ENCODE peak calls at places on chromosomes 3 and 15, in nine cellular contexts. O, U, C, Z, L, B, A, K and E are unnamed samples.
A peak's percentile ranks its signal among the peaks of the same experiment; 100 is the strongest.

GRCh38 chr3:138684411-138684810 is 75.8 kb downstream of the FAIM start:
- DNase-seq in B (no peak), Z (no peak), K (peak; percentile 11), O (no peak), U (no peak), A (no peak), L (no peak), C (no peak), E (no peak)

GRCh38 chr3:118927449-118927848 is 107.2 kb downstream of the IGSF11 start:
- DNase-seq in A (no peak), L (no peak), Z (no peak), O (no peak), B (no peak), C (no peak), U (no peak), K (no peak), E (no peak)

GRCh38 chr3:125431912-125432587 is 56.9 kb upstream of the ZNF148 start:
- DNase-seq in C (no peak), O (no peak), K (no peak), Z (peak; percentile 9), A (no peak), B (peak; percentile 17), U (no peak), L (no peak), E (no peak)

GRCh38 chr3:113825090-113825489 is 13.5 kb upstream of the GRAMD1C start:
- DNase-seq in A (no peak), K (peak; percentile 25), L (no peak), O (no peak), B (peak; percentile 24), C (no peak), U (no peak), Z (peak; percentile 29), E (no peak)

GRCh38 chr15:47374222-47374621 is 343.1 kb upstream of the SEMA6D start:
- DNase-seq in A (no peak), L (peak; percentile 25), U (peak; percentile 23), C (no peak), Z (peak; percentile 65), O (no peak), B (peak; percentile 66), K (peak; percentile 50), E (no peak)

GRCh38 chr15:28890711-28891495 is 5.1 kb downstream of the APBA2 start:
- DNase-seq in U (no peak), A (no peak), L (peak; percentile 22), C (no peak), O (no peak), B (peak; percentile 14), Z (no peak), K (no peak), E (no peak)

GRCh38 chr3:187919990-187920389 is 174.7 kb upstream of the BCL6 start:
- DNase-seq in C (no peak), K (no peak), Z (peak; percentile 6), L (peak; percentile 56), U (no peak), B (no peak), A (no peak), O (no peak), E (no peak)

GRCh38 chr3:94360982-94361381 is 298.1 kb downstream of the NSUN3 start:
- DNase-seq in C (no peak), K (no peak), U (no peak), L (no peak), A (no peak), Z (peak; percentile 41), O (no peak), B (peak; percentile 7), E (no peak)

GRCh38 chr3:22443834-22444233 is 692.8 kb upstream of the ZNF385D start:
- DNase-seq in B (no peak), Z (no peak), O (no peak), K (no peak), U (no peak), A (no peak), C (no peak), L (no peak), E (no peak)

GRCh38 chr3:30934208-30934550 is 39.7 kb upstream of the GADL1 start:
- DNase-seq in O (peak; percentile 18), B (peak; percentile 81), U (peak; percentile 27), L (peak; percentile 60), Z (peak; percentile 79), C (no peak), A (peak; percentile 55), K (peak; percentile 47), E (peak; percentile 30)

GRCh38 chr3:139468407-139468806 is 7.9 kb downstream of the RBP2 start:
- DNase-seq in C (no peak), O (no peak), U (no peak), Z (no peak), A (no peak), K (no peak), L (no peak), B (no peak), E (no peak)

GRCh38 chr3:40130721-40131120 is 178.8 kb upstream of the EIF1B start:
- DNase-seq in U (no peak), B (no peak), O (no peak), A (no peak), L (no peak), K (no peak), Z (peak; percentile 18), C (no peak), E (no peak)

GRCh38 chr3:12970684-12971083 is 102.5 kb downstream of the IQSEC1 start:
- DNase-seq in L (no peak), Z (no peak), B (no peak), O (no peak), K (no peak), A (no peak), C (no peak), U (no peak), E (no peak)

GRCh38 chr3:195889843-195890407 is 18.4 kb downstream of the TNK2 start:
- DNase-seq in A (peak; percentile 77), U (no peak), L (no peak), C (no peak), K (no peak), O (no peak), Z (no peak), B (no peak), E (no peak)

GRCh38 chr3:9769426-9770275 is at the start of gene CAMK1:
- DNase-seq in U (peak; percentile 54), L (peak; percentile 69), O (no peak), K (peak; percentile 84), Z (peak; percentile 52), A (peak; percentile 86), B (peak; percentile 65), C (peak; percentile 88), E (no peak)

DNA sequence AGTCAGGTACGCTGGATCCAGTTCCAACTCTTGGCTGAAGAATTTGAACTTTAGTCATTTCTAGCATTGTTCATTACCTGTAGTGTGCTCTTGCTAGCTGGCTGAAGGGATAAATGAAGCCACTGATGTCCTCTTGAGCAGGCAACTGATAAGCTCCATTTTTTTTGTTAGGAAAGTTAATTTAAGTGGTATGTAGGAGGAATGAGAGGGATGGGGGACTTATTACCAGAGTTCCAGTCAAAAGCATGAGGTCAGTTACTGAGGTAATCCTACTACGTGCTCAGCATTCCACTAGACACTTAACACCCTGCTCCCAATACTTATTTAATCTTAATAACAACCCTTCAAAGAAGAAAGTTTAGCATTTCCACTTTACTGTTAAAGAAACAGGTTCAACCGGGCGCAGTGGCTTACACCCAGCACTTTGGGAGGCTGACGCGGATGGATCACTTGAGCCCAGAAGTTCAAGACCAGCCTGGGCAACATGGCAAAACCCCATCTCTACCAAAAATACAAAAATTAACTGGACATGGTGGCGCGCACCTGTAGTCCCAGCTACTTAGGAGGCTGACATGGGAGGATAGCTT is 2.0 kb upstream of the RASA2 start:
- DNase-seq in U (no peak), L (no peak), A (no peak), B (no peak), C (no peak), O (no peak), Z (no peak), K (no peak), E (no peak)
- H3K4me3 ChIP-seq in U (no peak overlapping the region), L (no peak overlapping the region), A (no peak overlapping the region), B (no peak overlapping the region), C (no peak overlapping the region), O (no peak overlapping the region), Z (no peak overlapping the region), K (no peak overlapping the region), E (no peak overlapping the region)

DNA sequence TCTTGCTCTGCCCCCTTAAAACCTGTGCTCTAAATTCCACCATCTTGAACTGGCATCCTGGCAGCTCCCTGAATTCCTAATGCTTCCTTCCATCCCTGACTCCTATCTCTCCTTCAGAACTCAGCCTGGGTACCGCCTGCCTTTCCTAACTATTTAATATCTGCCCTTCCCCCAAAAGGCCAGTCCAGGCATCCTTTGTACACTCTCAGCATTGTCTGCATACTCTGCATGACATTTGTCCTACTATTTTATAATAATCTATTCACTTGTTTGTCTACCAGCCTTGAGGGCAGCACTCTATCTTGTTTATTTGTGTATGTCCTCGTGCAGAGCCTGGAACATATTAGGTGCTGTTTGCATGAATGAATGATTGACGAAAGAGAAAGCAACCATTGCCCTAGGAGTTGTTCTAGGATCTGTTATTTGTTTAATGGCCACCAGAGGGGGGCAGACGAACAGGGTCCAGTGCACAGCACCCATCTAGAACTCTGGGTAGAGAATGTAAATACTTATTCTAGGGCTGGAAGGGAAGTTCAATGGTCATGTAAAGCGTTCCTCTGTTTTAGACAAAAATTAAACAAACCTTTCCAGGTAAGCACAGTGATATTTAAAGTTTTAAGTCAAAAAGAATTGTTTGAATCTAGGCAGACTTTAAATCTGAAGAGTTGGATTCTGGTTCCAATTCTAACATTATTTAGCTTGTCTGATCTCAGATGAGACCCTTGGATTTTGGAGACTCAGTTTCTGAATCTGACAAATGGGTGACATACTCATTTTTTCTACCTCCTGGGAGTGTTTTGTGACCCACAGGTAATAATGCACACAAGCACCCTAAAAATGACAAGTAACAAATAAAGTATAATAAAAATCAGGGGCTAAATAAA is 125.8 kb upstream of the GALNT15 start:
- DNase-seq in U (peak; percentile 55), L (peak; percentile 86), C (no peak), K (peak; percentile 75), A (peak; percentile 67), Z (peak; percentile 89), O (peak; percentile 50), B (peak; percentile 87), E (no peak)
- TF ChIP-seq CTCF in U (peak; percentile 81), L (peak; percentile 75), C (peak; percentile 73), K (peak; percentile 80), A (peak; percentile 84), Z (peak; percentile 69), O (peak; percentile 78), B (peak; percentile 71), E (peak; percentile 70)

DNA sequence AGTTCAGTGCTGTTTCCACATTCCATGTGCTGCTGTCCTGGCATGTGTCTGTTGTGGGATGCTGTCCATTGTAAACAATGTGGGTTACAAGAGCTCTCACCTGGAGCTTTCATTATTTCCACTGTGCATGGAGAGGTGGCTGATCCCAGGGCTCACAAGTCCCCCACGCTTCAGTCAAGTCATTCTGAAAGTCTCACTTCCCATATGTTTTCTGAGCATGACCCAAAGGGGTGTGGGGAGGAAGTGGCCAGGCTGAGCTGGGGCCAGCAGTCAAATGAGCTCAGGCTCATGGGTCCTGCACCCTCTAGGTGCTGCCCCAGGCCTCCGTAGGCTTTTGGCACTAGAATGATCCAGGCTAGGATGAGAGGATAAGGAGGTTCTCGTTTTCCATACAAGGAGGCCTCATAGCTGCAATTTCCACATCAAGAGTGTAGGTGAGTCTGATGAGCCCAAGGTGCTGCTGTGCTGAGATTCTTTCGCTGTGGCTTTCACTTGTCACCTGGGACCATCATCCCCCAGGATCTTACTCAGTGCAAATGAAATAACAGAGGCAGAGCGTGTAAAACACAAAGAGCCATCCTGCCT is 22.0 kb downstream of the STARD5 start:
- DNase-seq in L (no peak), Z (no peak), K (no peak), U (no peak), O (no peak), A (no peak), B (no peak), C (peak; percentile 73), E (no peak)
- H3K4me3 ChIP-seq in L (no peak overlapping the region), Z (no peak overlapping the region), K (no peak overlapping the region), U (no peak overlapping the region), O (no peak overlapping the region), A (no peak overlapping the region), B (no peak overlapping the region), C (no peak overlapping the region), E (no peak overlapping the region)

GRCh38 chr15:96028620-96029019 is 301.9 kb upstream of the NR2F2 start:
- DNase-seq in Z (no peak), U (no peak), O (no peak), C (no peak), B (no peak), L (no peak), K (no peak), A (no peak), E (no peak)
- TF ChIP-seq CTCF in Z (no peak), U (no peak), O (no peak), C (no peak), B (no peak), L (no peak), K (no peak), A (no peak), E (no peak)